ENCODE peak calls at places on chromosomes 16 and 17, in nine cellular contexts. Y is neural crest cell; K is activated CD8-positive, alpha-beta T cell treated with anti-CD3 and anti-CD28 coated beads for 36 hours; I is adrenal gland; F is mesothelial cell of epicardium; R is ovary; E is brain microvascular endothelial cell; G is mammary epithelial cell; M is esophagus squamous epithelium. Q is an unnamed sample.

GRCh38 chr17:79747508-79748295 is 17.0 kb downstream of the ENPP7 start:
- DNase-seq in K (peak; percentile 24), I (no peak), G (no peak), E (no peak), F (no peak), R (no peak), Y (peak; percentile 14), M (no peak), Q (no peak)

GRCh38 chr17:43860927-43861622 is 14.1 kb downstream of the CD300LG start:
- DNase-seq in R (peak; percentile 48), E (no peak), Y (no peak), I (no peak), G (no peak), K (no peak), F (no peak), M (no peak), Q (no peak)

GRCh38 chr17:78409191-78409621 is 30.8 kb downstream of the PGS1 start:
- DNase-seq in E (no peak), I (no peak), M (no peak), K (no peak), G (no peak), R (no peak), Y (no peak), F (no peak), Q (peak; percentile 54)

GRCh38 chr17:4827399-4827798 is 5.7 kb upstream of the MINK1 start:
- DNase-seq in F (no peak), G (no peak), Y (no peak), K (no peak), I (no peak), E (no peak), M (no peak), R (no peak), Q (no peak)

GRCh38 chr16:66858740-66859396 is 14.7 kb downstream of the CA7 start:
- DNase-seq in F (no peak), K (no peak), M (no peak), G (peak; percentile 52), E (no peak), Y (no peak), R (no peak), I (peak; percentile 93), Q (peak; percentile 87)

GRCh38 chr16:20515580-20516179 is 60.5 kb downstream of the ACSM2B start:
- DNase-seq in Y (no peak), G (no peak), M (no peak), R (no peak), K (no peak), E (no peak), F (no peak), I (no peak), Q (no peak)

GRCh38 chr17:80096531-80097306 is 4.7 kb upstream of the GAA start:
- DNase-seq in Y (no peak), R (peak; percentile 14), K (no peak), I (no peak), E (no peak), M (no peak), G (no peak), F (no peak), Q (no peak)

GRCh38 chr17:17028059-17028877 is 14.0 kb upstream of the MPRIP start:
- DNase-seq in Y (peak; percentile 48), F (peak; percentile 81), R (no peak), I (peak; percentile 29), K (no peak), G (peak; percentile 99), M (no peak), E (peak; percentile 69), Q (peak; percentile 97)

GRCh38 chr16:81204794-81205680 is 33.5 kb upstream of the BCO1 start:
- DNase-seq in M (no peak), F (no peak), E (peak; percentile 33), K (peak; percentile 33), Y (peak; percentile 30), I (peak; percentile 29), G (peak; percentile 36), R (peak; percentile 66), Q (peak; percentile 50)

GRCh38 chr17:65670667-65671371 is 109.4 kb upstream of the AXIN2 start:
- DNase-seq in K (no peak), M (no peak), G (no peak), R (no peak), F (no peak), E (no peak), I (no peak), Y (no peak), Q (no peak)

GRCh38 chr17:45735488-45735887 is 48.6 kb upstream of the CRHR1 start:
- DNase-seq in Y (no peak), M (no peak), G (no peak), E (no peak), I (no peak), K (no peak), R (no peak), F (no peak), Q (no peak)

GRCh38 chr17:34301986-34302385 is 16.4 kb downstream of the CCL11 start:
- DNase-seq in K (no peak), Y (no peak), E (no peak), F (no peak), M (no peak), R (no peak), G (no peak), I (no peak), Q (no peak)

GRCh38 chr17:80265205-80266068 is 4.8 kb downstream of the RNF213 start:
- DNase-seq in Y (no peak), I (no peak), G (no peak), M (no peak), R (no peak), E (no peak), F (no peak), K (peak; percentile 90), Q (no peak)

GRCh38 chr16:48862087-48862532 is 252.1 kb upstream of the N4BP1 start:
- DNase-seq in R (no peak), G (peak; percentile 77), M (no peak), F (no peak), I (no peak), K (no peak), Y (no peak), E (no peak), Q (peak; percentile 81)

GRCh38 chr17:14359251-14359939 is 58.5 kb downstream of the HS3ST3B1 start:
- DNase-seq in E (no peak), Y (no peak), K (peak; percentile 88), G (no peak), I (peak; percentile 20), F (no peak), M (no peak), R (no peak), Q (no peak)

GRCh38 chr16:1575578-1575977 is 36.3 kb downstream of the IFT140 start:
- DNase-seq in M (no peak), E (no peak), I (no peak), G (no peak), Y (no peak), K (no peak), F (no peak), R (no peak), Q (no peak)
- TF ChIP-seq CTCF in M (no peak), E (no peak), I (no peak), G (no peak), Y (no peak), K (no peak), F (no peak), R (no peak), Q (no peak)

GRCh38 chr17:75261336-75262111 is at the start of the genes GGA3 and MRPS7:
- DNase-seq in Y (peak; percentile 94), G (peak; percentile 92), E (peak; percentile 88), I (peak; percentile 96), M (peak; percentile 76), F (peak; percentile 96), R (peak; percentile 95), K (peak; percentile 97), Q (peak; percentile 94)

GRCh38 chr17:75262112-75262606 is 480 bp downstream of the MRPS7 start:
- DNase-seq in R (no peak), K (no peak), F (no peak), Y (no peak), E (no peak), I (no peak), G (peak; percentile 32), M (no peak), Q (no peak)

GRCh38 chr17:75263051-75263450 is 1.4 kb downstream of the MRPS7 start:
- DNase-seq in I (no peak), F (no peak), Y (no peak), R (no peak), K (no peak), E (no peak), G (no peak), M (no peak), Q (no peak)

GRCh38 chr17:75265614-75266314 is 4.1 kb downstream of the MRPS7 start:
- DNase-seq in R (no peak), G (no peak), Y (no peak), K (no peak), I (no peak), E (no peak), M (no peak), F (no peak), Q (no peak)

GRCh38 chr17:75260679-75261335 is 599 bp downstream of the GGA3 start:
- DNase-seq in G (peak; percentile 48), Y (no peak), M (no peak), K (peak; percentile 69), E (no peak), F (no peak), I (no peak), R (no peak), Q (no peak)
- TF ChIP-seq CTCF in G (peak; percentile 10), Y (peak; percentile 30), M (no peak), K (no peak), E (peak; percentile 19), F (no peak), I (no peak), R (no peak), Q (no peak)

GRCh38 chr17:47253541-47254402 is at the start of gene ITGB3:
- DNase-seq in G (peak; percentile 71), K (peak; percentile 74), I (peak; percentile 73), Y (peak; percentile 66), M (no peak), R (peak; percentile 72), E (peak; percentile 55), F (peak; percentile 77), Q (peak; percentile 60)
- TF ChIP-seq CTCF in G (peak; percentile 39), K (peak; percentile 33), I (peak; percentile 51), Y (peak; percentile 57), M (peak; percentile 17), R (peak; percentile 40), E (peak; percentile 45), F (no peak), Q (no peak)

GRCh38 chr16:53504161-53504663 is 1.2 kb upstream of the AKTIP start:
- DNase-seq in Y (peak; percentile 14), E (peak; percentile 61), K (peak; percentile 36), I (peak; percentile 46), F (no peak), G (peak; percentile 3), M (no peak), R (peak; percentile 54), Q (peak; percentile 6)

GRCh38 chr16:53502331-53503269 is at the start of gene AKTIP:
- DNase-seq in M (no peak), R (peak; percentile 46), E (peak; percentile 36), K (peak; percentile 76), F (peak; percentile 67), Y (no peak), G (peak; percentile 43), I (peak; percentile 33), Q (no peak)

GRCh38 chr16:53506254-53506653 is 3.2 kb upstream of the AKTIP start:
- DNase-seq in R (no peak), G (no peak), I (no peak), F (no peak), M (no peak), E (no peak), K (no peak), Y (no peak), Q (no peak)

GRCh38 chr16:53503270-53503911 is 382 bp upstream of the AKTIP start:
- DNase-seq in F (peak; percentile 99), I (peak; percentile 100), Y (peak; percentile 99), R (peak; percentile 100), G (peak; percentile 100), K (peak; percentile 100), E (peak; percentile 100), M (peak; percentile 100), Q (peak; percentile 100)

GRCh38 chr16:53504665-53505064 is 1.7 kb upstream of the AKTIP start:
- DNase-seq in F (no peak), R (no peak), I (peak; percentile 13), G (peak; percentile 4), M (no peak), Y (no peak), E (peak; percentile 89), K (peak; percentile 50), Q (no peak)
- TF ChIP-seq CTCF in F (no peak), R (no peak), I (no peak), G (no peak), M (no peak), Y (no peak), E (no peak), K (no peak), Q (no peak)